ENCODE peak calls at places on chromosomes 2 and 18, in five cellular contexts. One of them, this sample, is unnamed. For H3K4me1, the result is how much of the 10 kb centered on the place peaks cover.

GRCh38 chr2:45707034-45707433 is 55.6 kb downstream of the PRKCE start:
- DNase-seq in H9: no peak
- DNase-seq in keratinocyte: no peak
- DNase-seq in fibroblast of lung: no peak
- DNase-seq in HCT116: no peak
- DNase-seq in this sample: no peak

GRCh38 chr2:187206071-187206470 is 242.0 kb downstream of the CALCRL start:
- DNase-seq in H9: no peak
- DNase-seq in keratinocyte: no peak
- DNase-seq in fibroblast of lung: no peak
- DNase-seq in HCT116: no peak
- DNase-seq in this sample: no peak

GRCh38 chr2:85765081-85765731 is 11.4 kb downstream of the ATOH8 start:
- DNase-seq in H9: peak
- DNase-seq in keratinocyte: no peak
- DNase-seq in fibroblast of lung: no peak
- DNase-seq in HCT116: no peak
- DNase-seq in this sample: no peak

GRCh38 chr18:78637442-78638402 is 341.9 kb upstream of the SALL3 start:
- DNase-seq in H9: no peak
- DNase-seq in keratinocyte: no peak
- DNase-seq in fibroblast of lung: no peak
- DNase-seq in HCT116: no peak
- DNase-seq in this sample: no peak

GRCh38 chr2:199738723-199739412 is 112.1 kb downstream of the FTCDNL1 start:
- DNase-seq in H9: no peak
- DNase-seq in keratinocyte: no peak
- DNase-seq in fibroblast of lung: peak
- DNase-seq in HCT116: no peak
- DNase-seq in this sample: no peak

GRCh38 chr18:7857562-7857961 is 290.4 kb downstream of the PTPRM start:
- DNase-seq in H9: no peak
- DNase-seq in keratinocyte: no peak
- DNase-seq in fibroblast of lung: no peak
- DNase-seq in HCT116: no peak
- DNase-seq in this sample: no peak

GRCh38 chr2:69779258-69779989 is 37.5 kb downstream of the ANXA4 start:
- DNase-seq in H9: no peak
- DNase-seq in keratinocyte: no peak
- DNase-seq in fibroblast of lung: no peak
- DNase-seq in HCT116: peak
- DNase-seq in this sample: no peak

GRCh38 chr2:86020984-86021383 is 84.7 kb downstream of the POLR1A start:
- DNase-seq in H9: no peak
- DNase-seq in keratinocyte: no peak
- DNase-seq in fibroblast of lung: peak
- DNase-seq in HCT116: no peak
- DNase-seq in this sample: no peak

GRCh38 chr18:13216732-13217465 is 1.7 kb upstream of the LDLRAD4 start:
- DNase-seq in H9: no peak
- DNase-seq in keratinocyte: no peak
- DNase-seq in fibroblast of lung: no peak
- DNase-seq in HCT116: no peak
- DNase-seq in this sample: no peak

GRCh38 chr2:100857915-100858314 is 38.0 kb downstream of the NPAS2 start:
- DNase-seq in H9: no peak
- DNase-seq in keratinocyte: no peak
- DNase-seq in fibroblast of lung: peak
- DNase-seq in HCT116: no peak
- DNase-seq in this sample: no peak

GRCh38 chr2:174597347-174598047 is at the start of gene WIPF1:
- DNase-seq in H9: no peak
- DNase-seq in keratinocyte: no peak
- DNase-seq in fibroblast of lung: peak
- DNase-seq in HCT116: no peak
- DNase-seq in this sample: no peak

GRCh38 chr2:25297738-25298137 is 44.0 kb downstream of the DNMT3A start:
- DNase-seq in H9: peak
- DNase-seq in keratinocyte: no peak
- DNase-seq in fibroblast of lung: no peak
- DNase-seq in HCT116: no peak
- DNase-seq in this sample: no peak

GRCh38 chr2:17518212-17519154 is at the start of gene RAD51AP2:
- DNase-seq in H9: peak
- DNase-seq in keratinocyte: no peak
- DNase-seq in fibroblast of lung: peak
- DNase-seq in HCT116: peak
- DNase-seq in this sample: peak

GRCh38 chr2:5908030-5908429 is 215.8 kb downstream of the SOX11 start:
- DNase-seq in H9: no peak
- DNase-seq in keratinocyte: no peak
- DNase-seq in fibroblast of lung: no peak
- DNase-seq in HCT116: no peak
- DNase-seq in this sample: no peak

GRCh38 chr18:79846936-79847557 is 49.3 kb downstream of the KCNG2 start:
- DNase-seq in H9: no peak
- DNase-seq in keratinocyte: no peak
- DNase-seq in fibroblast of lung: no peak
- DNase-seq in HCT116: no peak
- DNase-seq in this sample: no peak

GRCh38 chr2:240299710-240300068 is 135.8 kb upstream of the GPC1 start:
- DNase-seq in H9: no peak
- DNase-seq in keratinocyte: no peak
- DNase-seq in fibroblast of lung: no peak
- DNase-seq in HCT116: no peak
- DNase-seq in this sample: no peak

GRCh38 chr18:79203017-79203605 is 133.9 kb downstream of the ATP9B start:
- DNase-seq in H9: no peak
- DNase-seq in keratinocyte: peak
- DNase-seq in fibroblast of lung: no peak
- DNase-seq in HCT116: peak
- DNase-seq in this sample: no peak

GRCh38 chr2:179538406-179538805 is 273.8 kb upstream of the SESTD1 start:
- DNase-seq in H9: no peak
- DNase-seq in keratinocyte: no peak
- DNase-seq in fibroblast of lung: peak
- DNase-seq in HCT116: no peak
- DNase-seq in this sample: no peak

GRCh38 chr2:21268871-21269224 is 145.1 kb downstream of the TDRD15 start:
- DNase-seq in H9: no peak
- DNase-seq in keratinocyte: no peak
- DNase-seq in fibroblast of lung: no peak
- DNase-seq in HCT116: no peak
- DNase-seq in this sample: no peak

GRCh38 chr18:23451491-23451890 is 1.6 kb upstream of the RIOK3 start:
- DNase-seq in H9: no peak
- DNase-seq in keratinocyte: no peak
- DNase-seq in fibroblast of lung: no peak
- DNase-seq in HCT116: no peak
- DNase-seq in this sample: no peak

GRCh38 chr2:28949617-28950305 is 31.3 kb upstream of the TOGARAM2 start:
- DNase-seq in H9: peak
- DNase-seq in keratinocyte: no peak
- DNase-seq in fibroblast of lung: no peak
- DNase-seq in HCT116: no peak
- DNase-seq in this sample: no peak

GRCh38 chr2:217717541-217717940 is 285.3 kb downstream of the TNS1 start:
- DNase-seq in H9: no peak
- DNase-seq in keratinocyte: no peak
- DNase-seq in fibroblast of lung: no peak
- DNase-seq in HCT116: no peak
- DNase-seq in this sample: no peak

GRCh38 chr2:69545477-69545932 is 98.0 kb downstream of the AAK1 start:
- DNase-seq in H9: no peak
- DNase-seq in keratinocyte: no peak
- DNase-seq in fibroblast of lung: no peak
- DNase-seq in HCT116: no peak
- DNase-seq in this sample: no peak

GRCh38 chr2:142756430-142756829 is 121.0 kb upstream of the KYNU start:
- DNase-seq in H9: no peak
- DNase-seq in keratinocyte: peak
- DNase-seq in fibroblast of lung: peak
- DNase-seq in HCT116: no peak
- DNase-seq in this sample: no peak

GRCh38 chr2:100976634-100977391 is 25.3 kb upstream of the RPL31 start:
- DNase-seq in H9: no peak
- DNase-seq in keratinocyte: no peak
- DNase-seq in fibroblast of lung: no peak
- DNase-seq in HCT116: no peak
- DNase-seq in this sample: no peak

GRCh38 chr2:8437949-8438400 is 243.9 kb upstream of the ID2 start:
- DNase-seq in H9: no peak
- DNase-seq in keratinocyte: no peak
- DNase-seq in fibroblast of lung: no peak
- DNase-seq in HCT116: no peak
- DNase-seq in this sample: no peak

GRCh38 chr18:1663879-1664705 is 759.4 kb downstream of the ADCYAP1 start:
- DNase-seq in H9: peak
- DNase-seq in keratinocyte: no peak
- DNase-seq in fibroblast of lung: no peak
- DNase-seq in HCT116: peak
- DNase-seq in this sample: peak

GRCh38 chr2:195636890-195637289 is 20.1 kb upstream of the SLC39A10 start:
- DNase-seq in H9: no peak
- DNase-seq in keratinocyte: no peak
- DNase-seq in fibroblast of lung: no peak
- DNase-seq in HCT116: no peak
- DNase-seq in this sample: no peak

GRCh38 chr2:767440-767839 is 90.2 kb upstream of the TMEM18 start:
- DNase-seq in H9: no peak
- DNase-seq in keratinocyte: no peak
- DNase-seq in fibroblast of lung: no peak
- DNase-seq in HCT116: no peak
- DNase-seq in this sample: no peak

GRCh38 chr18:21179590-21180220 is 62.3 kb upstream of the GREB1L start:
- DNase-seq in H9: peak
- DNase-seq in keratinocyte: no peak
- DNase-seq in fibroblast of lung: peak
- DNase-seq in HCT116: peak
- DNase-seq in this sample: no peak

GRCh38 chr18:70931942-70932814 is 643.3 kb downstream of the SOCS6 start:
- DNase-seq in H9: peak
- DNase-seq in keratinocyte: no peak
- DNase-seq in fibroblast of lung: peak
- DNase-seq in HCT116: no peak
- DNase-seq in this sample: no peak

GRCh38 chr18:69664399-69664798 is 263.7 kb downstream of the DOK6 start:
- DNase-seq in H9: no peak
- DNase-seq in keratinocyte: no peak
- DNase-seq in fibroblast of lung: no peak
- DNase-seq in HCT116: no peak
- DNase-seq in this sample: no peak
- H3K4me1 ChIP-seq in H9: under half
- H3K4me1 ChIP-seq in keratinocyte: under half
- H3K4me1 ChIP-seq in fibroblast of lung: under half
- H3K4me1 ChIP-seq in HCT116: under half
- H3K4me1 ChIP-seq in this sample: under half

GRCh38 chr2:129144082-129144791 is 825.6 kb upstream of the HS6ST1 start:
- DNase-seq in H9: no peak
- DNase-seq in keratinocyte: no peak
- DNase-seq in fibroblast of lung: no peak
- DNase-seq in HCT116: no peak
- DNase-seq in this sample: peak
- H3K9ac ChIP-seq in H9: no peak
- H3K9ac ChIP-seq in keratinocyte: no peak
- H3K9ac ChIP-seq in fibroblast of lung: no peak
- H3K9ac ChIP-seq in HCT116: no peak
- H3K9ac ChIP-seq in this sample: no peak

GRCh38 chr2:20194097-20194989 is 30.6 kb downstream of the SDC1 start:
- DNase-seq in H9: no peak
- DNase-seq in keratinocyte: no peak
- DNase-seq in fibroblast of lung: no peak
- DNase-seq in HCT116: no peak
- DNase-seq in this sample: no peak
- H3K4me1 ChIP-seq in H9: under half
- H3K4me1 ChIP-seq in keratinocyte: under half
- H3K4me1 ChIP-seq in fibroblast of lung: under half
- H3K4me1 ChIP-seq in HCT116: under half
- H3K4me1 ChIP-seq in this sample: under half

DNA sequence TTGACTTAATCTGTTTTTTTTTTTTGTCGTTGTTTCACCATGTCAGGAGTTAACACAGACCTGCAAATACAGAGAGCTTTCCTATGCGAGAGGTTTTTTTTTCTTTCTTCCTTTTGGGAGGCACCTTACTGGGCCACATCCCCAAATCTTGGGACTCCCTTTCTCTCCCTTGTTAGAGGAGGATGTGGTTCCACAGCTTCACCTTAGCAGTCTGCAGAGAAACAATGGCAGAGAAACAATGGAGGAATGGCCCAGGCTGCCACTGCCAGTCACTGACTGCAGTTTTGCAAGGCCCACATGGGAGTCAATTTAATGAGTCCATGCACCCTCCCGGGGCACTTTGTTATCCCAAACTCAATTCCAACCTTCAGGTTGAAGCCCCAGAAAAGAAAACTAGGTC is 20.8 kb upstream of the PDK1 start:
- DNase-seq in H9: no peak
- DNase-seq in keratinocyte: no peak
- DNase-seq in fibroblast of lung: no peak
- DNase-seq in HCT116: no peak
- DNase-seq in this sample: no peak
- H3K9ac ChIP-seq in H9: no peak
- H3K9ac ChIP-seq in keratinocyte: no peak
- H3K9ac ChIP-seq in fibroblast of lung: no peak
- H3K9ac ChIP-seq in HCT116: no peak
- H3K9ac ChIP-seq in this sample: no peak

GRCh38 chr2:62144689-62145477 is 51.0 kb upstream of the B3GNT2 start:
- DNase-seq in H9: no peak
- DNase-seq in keratinocyte: no peak
- DNase-seq in fibroblast of lung: no peak
- DNase-seq in HCT116: no peak
- DNase-seq in this sample: no peak

GRCh38 chr2:62143696-62144095 is 52.2 kb upstream of the B3GNT2 start:
- DNase-seq in H9: no peak
- DNase-seq in keratinocyte: no peak
- DNase-seq in fibroblast of lung: no peak
- DNase-seq in HCT116: no peak
- DNase-seq in this sample: no peak

GRCh38 chr2:62137431-62137830 is 58.5 kb upstream of the B3GNT2 start:
- DNase-seq in H9: no peak
- DNase-seq in keratinocyte: no peak
- DNase-seq in fibroblast of lung: no peak
- DNase-seq in HCT116: no peak
- DNase-seq in this sample: no peak

GRCh38 chr2:62142054-62142453 is 53.9 kb upstream of the B3GNT2 start:
- DNase-seq in H9: no peak
- DNase-seq in keratinocyte: no peak
- DNase-seq in fibroblast of lung: no peak
- DNase-seq in HCT116: no peak
- DNase-seq in this sample: no peak

GRCh38 chr2:62140785-62141740 is 54.9 kb upstream of the B3GNT2 start:
- DNase-seq in H9: no peak
- DNase-seq in keratinocyte: no peak
- DNase-seq in fibroblast of lung: no peak
- DNase-seq in HCT116: no peak
- DNase-seq in this sample: no peak
- H3K4me1 ChIP-seq in H9: under half
- H3K4me1 ChIP-seq in keratinocyte: under half
- H3K4me1 ChIP-seq in fibroblast of lung: under half
- H3K4me1 ChIP-seq in HCT116: under half
- H3K4me1 ChIP-seq in this sample: under half

GRCh38 chr18:58364867-58365533 is 263.9 kb downstream of the ALPK2 start:
- DNase-seq in H9: no peak
- DNase-seq in keratinocyte: no peak
- DNase-seq in fibroblast of lung: no peak
- DNase-seq in HCT116: no peak
- DNase-seq in this sample: no peak
- H3K9ac ChIP-seq in H9: no peak
- H3K9ac ChIP-seq in keratinocyte: no peak
- H3K9ac ChIP-seq in fibroblast of lung: no peak
- H3K9ac ChIP-seq in HCT116: no peak
- H3K9ac ChIP-seq in this sample: no peak